ENCODE peak calls at places on chromosomes 3 and 15, in ten cellular contexts. M is mammary epithelial cell, T is heart left ventricle, Q is A673, N is astrocyte, K is fibroblast of lung, P is A549, V is H1, J is kidney, H is tibial artery. L is an unnamed sample.
A peak's percentile ranks its signal among the peaks of the same experiment; 100 is the strongest.

GRCh38 chr15:82992436-82992835 is 6.4 kb downstream of the RAMAC start:
- DNase-seq in H (no peak), Q (no peak), K (no peak), T (no peak), M (no peak), V (no peak), J (no peak), N (no peak), P (no peak), L (no peak)

GRCh38 chr3:159762238-159762637 is 226.4 kb upstream of the IL12A start:
- DNase-seq in P (peak; percentile 86), J (no peak), M (no peak), K (no peak), H (no peak), T (no peak), V (no peak), Q (no peak), N (peak; percentile 49), L (no peak)

GRCh38 chr3:23648326-23648964 is 157.3 kb upstream of the UBE2E1 start:
- DNase-seq in P (no peak), H (no peak), T (no peak), J (no peak), K (peak; percentile 66), M (no peak), V (no peak), Q (no peak), N (no peak), L (no peak)

GRCh38 chr3:5294360-5294759 is 106.9 kb downstream of the EDEM1 start:
- DNase-seq in M (peak; percentile 49), J (no peak), Q (no peak), N (peak; percentile 85), H (no peak), V (no peak), K (no peak), T (no peak), P (no peak), L (no peak)

GRCh38 chr3:97823503-97824004 is 1.7 kb downstream of the CRYBG3 start:
- DNase-seq in T (no peak), M (no peak), J (no peak), P (no peak), V (no peak), H (peak; percentile 28), K (peak; percentile 11), Q (peak; percentile 16), N (no peak), L (no peak)

GRCh38 chr3:177220136-177220974 is 23.1 kb upstream of the TBL1XR1 start:
- DNase-seq in V (no peak), P (no peak), T (no peak), H (no peak), J (no peak), M (no peak), N (peak; percentile 51), K (no peak), Q (no peak), L (no peak)

GRCh38 chr15:82021992-82022391 is 23.8 kb downstream of the MEX3B start:
- DNase-seq in P (no peak), K (peak; percentile 65), N (peak; percentile 11), T (no peak), V (no peak), M (peak; percentile 80), H (no peak), Q (peak; percentile 40), J (no peak), L (no peak)

GRCh38 chr3:60010778-60011177 is 961.0 kb upstream of the CFAP20DC start:
- DNase-seq in P (no peak), N (no peak), V (no peak), H (no peak), Q (no peak), M (no peak), K (no peak), T (no peak), J (no peak), L (no peak)

GRCh38 chr3:48711727-48712126 is 5.3 kb downstream of the IP6K2 start:
- DNase-seq in N (no peak), P (no peak), T (no peak), H (no peak), J (no peak), K (no peak), Q (peak; percentile 54), V (no peak), M (no peak), L (no peak)

GRCh38 chr3:187031934-187032333 is 101.6 kb downstream of the ST6GAL1 start:
- DNase-seq in N (no peak), P (no peak), H (no peak), Q (no peak), T (no peak), J (no peak), V (no peak), M (no peak), K (no peak), L (no peak)

GRCh38 chr3:122577409-122578028 is at the start of gene PARP15:
- DNase-seq in M (no peak), P (no peak), H (no peak), J (peak; percentile 72), Q (no peak), K (peak; percentile 14), V (peak; percentile 67), N (no peak), T (no peak), L (no peak)
- TF ChIP-seq CTCF in M (no peak), P (no peak), H (no peak), J (no peak), Q (no peak), K (no peak), V (no peak), N (no peak), T (no peak), L (no peak)

GRCh38 chr3:119676020-119676419 is 1.2 kb downstream of the COX17 start:
- DNase-seq in V (no peak), M (no peak), K (no peak), T (no peak), N (no peak), H (no peak), P (no peak), Q (no peak), J (no peak), L (no peak)

GRCh38 chr3:119675188-119675874 is 1.9 kb downstream of the COX17 start:
- DNase-seq in N (no peak), P (no peak), H (no peak), T (no peak), K (no peak), J (no peak), M (no peak), V (no peak), Q (no peak), L (no peak)

GRCh38 chr3:119679874-119680273 is 2.7 kb upstream of the COX17 start:
- DNase-seq in H (no peak), V (no peak), Q (no peak), K (no peak), N (no peak), J (no peak), T (no peak), M (no peak), P (no peak), L (no peak)

GRCh38 chr3:119676771-119677640 is at the start of gene COX17:
- DNase-seq in M (peak; percentile 96), K (peak; percentile 97), N (peak; percentile 92), H (peak; percentile 93), T (peak; percentile 95), P (peak; percentile 98), J (peak; percentile 97), V (peak; percentile 94), Q (peak; percentile 97), L (peak; percentile 80)

GRCh38 chr3:119677641-119677934 is 382 bp upstream of the COX17 start:
- DNase-seq in K (no peak), N (no peak), Q (no peak), V (no peak), P (no peak), J (no peak), H (no peak), T (no peak), M (no peak), L (no peak)
- H3K4me3 ChIP-seq in K (peak overlapping the region; percentile 63), N (peak overlapping the region; percentile 95), Q (peak overlapping the region; percentile 52), V (peak overlapping the region; percentile 78), P (peak overlapping the region; percentile 70), J (peak overlapping the region; percentile 97), H (peak overlapping the region; percentile 85), T (peak overlapping the region; percentile 74), M (peak overlapping the region; percentile 49), L (peak overlapping the region; percentile 56)

DNA sequence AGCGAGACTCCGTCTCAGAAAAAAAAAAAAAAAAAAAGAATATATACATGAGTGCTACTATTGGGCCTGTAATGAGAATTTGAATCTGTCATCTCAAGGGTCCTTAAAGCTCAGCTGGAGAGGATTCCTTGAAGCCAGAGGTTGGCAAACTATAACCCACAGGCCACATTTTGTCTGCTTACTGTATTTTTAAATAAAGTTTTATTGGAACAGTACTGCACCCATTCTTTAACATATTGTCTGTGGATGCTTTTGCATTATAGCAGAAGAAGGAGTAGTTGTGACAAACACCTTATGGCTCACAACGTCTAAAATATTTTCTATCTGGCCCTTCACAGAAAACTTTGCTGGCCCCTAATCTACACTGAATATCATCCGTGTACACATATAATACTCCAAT is 60.7 kb downstream of the SGO1 start:
- DNase-seq in P (no peak), J (no peak), V (no peak), Q (no peak), T (no peak), N (no peak), K (no peak), M (no peak), H (no peak), L (no peak)
- H3K27ac ChIP-seq in P (no peak overlapping the region), J (no peak overlapping the region), V (no peak overlapping the region), Q (no peak overlapping the region), T (no peak overlapping the region), N (no peak overlapping the region), K (no peak overlapping the region), M (no peak overlapping the region), H (no peak overlapping the region), L (no peak overlapping the region)

GRCh38 chr3:39406368-39407258 is at the start of gene RPSA:
- DNase-seq in V (peak; percentile 93), Q (peak; percentile 94), K (peak; percentile 97), N (peak; percentile 93), H (peak; percentile 93), J (peak; percentile 98), M (peak; percentile 98), P (peak; percentile 94), T (peak; percentile 95), L (peak; percentile 83)
- TF ChIP-seq CTCF in V (peak; percentile 21), Q (peak; percentile 15), K (peak; percentile 29), N (no peak), H (peak; percentile 14), J (peak; percentile 16), M (peak; percentile 55), P (peak; percentile 5), T (peak; percentile 41), L (peak; percentile 3)

DNA sequence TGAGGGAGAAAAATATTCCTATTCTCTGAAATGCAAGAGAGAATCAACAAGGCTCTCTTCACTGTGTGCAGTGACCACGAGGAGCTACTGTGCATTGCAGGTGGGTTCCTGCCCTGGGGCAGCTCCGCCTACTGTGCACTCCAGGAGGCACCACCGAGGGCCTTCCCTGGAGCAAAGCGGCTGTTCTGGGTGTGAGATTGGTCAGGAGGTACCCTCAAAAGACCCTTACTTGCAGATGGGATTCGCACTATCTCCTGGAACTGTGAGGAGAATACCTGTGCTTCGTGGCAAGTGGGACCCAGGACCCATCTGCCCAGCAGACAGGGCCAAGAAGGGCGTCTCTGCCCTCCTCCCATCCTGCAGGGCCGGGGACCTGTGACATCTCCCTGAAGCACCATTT is 68.9 kb downstream of the CYFIP1 start:
- DNase-seq in P (no peak), V (no peak), J (no peak), K (no peak), N (no peak), Q (no peak), M (no peak), H (no peak), T (no peak), L (no peak)
- H3K4me3 ChIP-seq in P (no peak overlapping the region), V (no peak overlapping the region), J (no peak overlapping the region), K (no peak overlapping the region), N (no peak overlapping the region), Q (no peak overlapping the region), M (no peak overlapping the region), H (no peak overlapping the region), T (no peak overlapping the region), L (no peak overlapping the region)

L was measured in ascending aorta.